ENCODE peak calls at places on chromosome 22, in five cellular contexts. One of them, this sample, is unnamed.

GRCh38 chr22:17792854-17793434 is 18.7 kb upstream of the BID start:
- DNase-seq in ovary: no peak
- DNase-seq in B cell: no peak
- DNase-seq in MCF 10A: no peak
- DNase-seq in left ventricle myocardium inferior: no peak
- DNase-seq in this sample: no peak

GRCh38 chr22:44729391-44730012 is 22.9 kb upstream of the ARHGAP8 start:
- DNase-seq in ovary: peak
- DNase-seq in B cell: no peak
- DNase-seq in MCF 10A: no peak
- DNase-seq in left ventricle myocardium inferior: peak
- DNase-seq in this sample: no peak

GRCh38 chr22:35400335-35400680 is 368 bp downstream of the MCM5 start:
- DNase-seq in ovary: no peak
- DNase-seq in B cell: no peak
- DNase-seq in MCF 10A: no peak
- DNase-seq in left ventricle myocardium inferior: no peak
- DNase-seq in this sample: no peak

GRCh38 chr22:50186789-50187523 is 1.2 kb downstream of the TRABD start:
- DNase-seq in ovary: no peak
- DNase-seq in B cell: no peak
- DNase-seq in MCF 10A: no peak
- DNase-seq in left ventricle myocardium inferior: no peak
- DNase-seq in this sample: no peak

GRCh38 chr22:43910178-43910695 is 13.4 kb upstream of the PNPLA3 start:
- DNase-seq in ovary: no peak
- DNase-seq in B cell: no peak
- DNase-seq in MCF 10A: no peak
- DNase-seq in left ventricle myocardium inferior: no peak
- DNase-seq in this sample: no peak

GRCh38 chr22:44271010-44271500 is 41.7 kb downstream of the SHISAL1 start:
- DNase-seq in ovary: no peak
- DNase-seq in B cell: no peak
- DNase-seq in MCF 10A: no peak
- DNase-seq in left ventricle myocardium inferior: no peak
- DNase-seq in this sample: no peak

GRCh38 chr22:37299969-37300509 is 17.7 kb downstream of the CYTH4 start:
- DNase-seq in ovary: no peak
- DNase-seq in B cell: no peak
- DNase-seq in MCF 10A: no peak
- DNase-seq in left ventricle myocardium inferior: no peak
- DNase-seq in this sample: no peak

GRCh38 chr22:33255781-33256180 is 197.6 kb upstream of the SYN3 start:
- DNase-seq in ovary: no peak
- DNase-seq in B cell: no peak
- DNase-seq in MCF 10A: no peak
- DNase-seq in left ventricle myocardium inferior: no peak
- DNase-seq in this sample: no peak

GRCh38 chr22:44659140-44659539 is 42.9 kb upstream of the PRR5 start:
- DNase-seq in ovary: no peak
- DNase-seq in B cell: no peak
- DNase-seq in MCF 10A: no peak
- DNase-seq in left ventricle myocardium inferior: no peak
- DNase-seq in this sample: no peak

GRCh38 chr22:39984006-39984405 is 10.7 kb upstream of the FAM83F start:
- DNase-seq in ovary: no peak
- DNase-seq in B cell: no peak
- DNase-seq in MCF 10A: peak
- DNase-seq in left ventricle myocardium inferior: no peak
- DNase-seq in this sample: no peak

GRCh38 chr22:38732251-38732815 is 23.5 kb downstream of the SUN2 start:
- DNase-seq in ovary: no peak
- DNase-seq in B cell: peak
- DNase-seq in MCF 10A: no peak
- DNase-seq in left ventricle myocardium inferior: no peak
- DNase-seq in this sample: peak

GRCh38 chr22:19169002-19169946 is 9.3 kb downstream of the SLC25A1 start:
- DNase-seq in ovary: no peak
- DNase-seq in B cell: no peak
- DNase-seq in MCF 10A: no peak
- DNase-seq in left ventricle myocardium inferior: no peak
- DNase-seq in this sample: no peak

GRCh38 chr22:38180841-38181452 is 683 bp downstream of the PLA2G6 start:
- DNase-seq in ovary: peak
- DNase-seq in B cell: no peak
- DNase-seq in MCF 10A: peak
- DNase-seq in left ventricle myocardium inferior: peak
- DNase-seq in this sample: peak

GRCh38 chr22:19110064-19110458 is 12.2 kb downstream of the DGCR2 start:
- DNase-seq in ovary: no peak
- DNase-seq in B cell: no peak
- DNase-seq in MCF 10A: no peak
- DNase-seq in left ventricle myocardium inferior: no peak
- DNase-seq in this sample: no peak

GRCh38 chr22:19942071-19942885 is 660 bp upstream of the TXNRD2 start:
- DNase-seq in ovary: no peak
- DNase-seq in B cell: no peak
- DNase-seq in MCF 10A: peak
- DNase-seq in left ventricle myocardium inferior: no peak
- DNase-seq in this sample: no peak

GRCh38 chr22:50342651-50343540 is at the start of gene PPP6R2:
- DNase-seq in ovary: peak
- DNase-seq in B cell: peak
- DNase-seq in MCF 10A: peak
- DNase-seq in left ventricle myocardium inferior: peak
- DNase-seq in this sample: peak

GRCh38 chr22:40482391-40482790 is 112.0 kb downstream of the SGSM3 start:
- DNase-seq in ovary: no peak
- DNase-seq in B cell: no peak
- DNase-seq in MCF 10A: peak
- DNase-seq in left ventricle myocardium inferior: no peak
- DNase-seq in this sample: no peak

GRCh38 chr22:32830473-32830872 is 29.0 kb downstream of the TIMP3 start:
- DNase-seq in ovary: no peak
- DNase-seq in B cell: no peak
- DNase-seq in MCF 10A: no peak
- DNase-seq in left ventricle myocardium inferior: peak
- DNase-seq in this sample: no peak

GRCh38 chr22:38705235-38706100 is at the start of gene GTPBP1:
- DNase-seq in ovary: peak
- DNase-seq in B cell: peak
- DNase-seq in MCF 10A: peak
- DNase-seq in left ventricle myocardium inferior: peak
- DNase-seq in this sample: peak

GRCh38 chr22:23859201-23859600 is 1.5 kb downstream of the SLC2A11 start:
- DNase-seq in ovary: no peak
- DNase-seq in B cell: no peak
- DNase-seq in MCF 10A: no peak
- DNase-seq in left ventricle myocardium inferior: no peak
- DNase-seq in this sample: no peak

GRCh38 chr22:23857606-23858483 is at the start of gene SLC2A11:
- DNase-seq in ovary: peak
- DNase-seq in B cell: peak
- DNase-seq in MCF 10A: peak
- DNase-seq in left ventricle myocardium inferior: peak
- DNase-seq in this sample: peak

GRCh38 chr22:23862103-23862502 is 4.4 kb downstream of the SLC2A11 start:
- DNase-seq in ovary: peak
- DNase-seq in B cell: peak
- DNase-seq in MCF 10A: peak
- DNase-seq in left ventricle myocardium inferior: no peak
- DNase-seq in this sample: peak

GRCh38 chr22:23858484-23858815 is 775 bp downstream of the SLC2A11 start:
- DNase-seq in ovary: no peak
- DNase-seq in B cell: no peak
- DNase-seq in MCF 10A: no peak
- DNase-seq in left ventricle myocardium inferior: no peak
- DNase-seq in this sample: no peak

DNA sequence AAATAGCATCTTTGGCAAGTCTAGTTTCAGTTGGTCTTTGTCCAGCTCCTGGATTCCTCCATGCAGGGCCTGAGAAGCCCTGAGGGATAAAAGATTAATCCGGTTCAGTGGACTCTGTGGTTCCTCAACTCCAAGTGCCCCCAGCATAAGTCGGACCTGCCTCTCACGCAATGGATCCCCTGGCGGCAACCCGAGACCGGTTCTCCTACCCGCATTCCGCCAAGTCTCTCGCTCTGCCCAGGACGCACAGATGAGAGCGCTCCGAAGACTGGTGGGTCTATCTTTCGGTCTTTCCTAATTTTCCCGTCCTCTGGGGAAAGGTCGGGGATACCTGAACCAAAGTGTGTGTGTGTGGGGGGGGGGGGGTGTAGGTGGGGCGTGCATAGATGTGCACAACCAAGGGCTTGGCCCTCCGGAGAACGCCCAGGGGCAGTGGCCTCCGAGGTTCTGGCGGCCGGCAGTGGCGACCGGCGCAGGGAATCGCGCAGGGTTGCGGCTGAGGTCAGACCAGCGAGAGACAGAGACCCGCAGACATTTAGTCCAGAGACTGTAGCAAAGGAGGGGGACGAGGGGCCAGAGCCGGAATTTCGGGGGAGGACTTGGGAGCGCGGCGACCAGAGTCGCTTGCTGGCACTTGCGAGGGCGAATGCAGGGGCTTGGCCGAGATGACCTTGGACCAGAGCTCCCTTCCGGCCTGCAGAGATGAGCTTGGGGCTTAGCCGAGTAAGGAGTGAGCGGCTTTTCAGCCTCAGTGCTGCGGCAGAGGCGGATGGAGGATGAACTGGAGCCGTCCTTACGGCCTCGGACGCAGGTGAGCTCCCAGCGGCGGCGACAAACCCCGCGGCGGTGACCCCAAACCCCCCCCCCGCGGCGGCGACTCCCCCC is 712 bp upstream of the SLC2A11 start:
- DNase-seq in ovary: peak
- DNase-seq in B cell: peak
- DNase-seq in MCF 10A: no peak
- DNase-seq in left ventricle myocardium inferior: no peak
- DNase-seq in this sample: no peak
- TF ChIP-seq CTCF in ovary: no peak
- TF ChIP-seq CTCF in B cell: peak
- TF ChIP-seq CTCF in MCF 10A: no peak
- TF ChIP-seq CTCF in left ventricle myocardium inferior: peak
- TF ChIP-seq CTCF in this sample: no peak

GRCh38 chr22:29838599-29838956 is 504 bp upstream of the ASCC2 start:
- DNase-seq in ovary: no peak
- DNase-seq in B cell: no peak
- DNase-seq in MCF 10A: no peak
- DNase-seq in left ventricle myocardium inferior: no peak
- DNase-seq in this sample: no peak
- TF ChIP-seq CTCF in ovary: no peak
- TF ChIP-seq CTCF in B cell: no peak
- TF ChIP-seq CTCF in MCF 10A: no peak
- TF ChIP-seq CTCF in left ventricle myocardium inferior: no peak
- TF ChIP-seq CTCF in this sample: no peak

GRCh38 chr22:46110215-46110614 is 40.1 kb upstream of the PPARA start:
- DNase-seq in ovary: no peak
- DNase-seq in B cell: no peak
- DNase-seq in MCF 10A: peak
- DNase-seq in left ventricle myocardium inferior: no peak
- DNase-seq in this sample: no peak

GRCh38 chr22:46109474-46110003 is 40.8 kb upstream of the PPARA start:
- DNase-seq in ovary: no peak
- DNase-seq in B cell: no peak
- DNase-seq in MCF 10A: no peak
- DNase-seq in left ventricle myocardium inferior: no peak
- DNase-seq in this sample: no peak

GRCh38 chr22:46107753-46108563 is 42.4 kb upstream of the PPARA start:
- DNase-seq in ovary: no peak
- DNase-seq in B cell: no peak
- DNase-seq in MCF 10A: no peak
- DNase-seq in left ventricle myocardium inferior: no peak
- DNase-seq in this sample: no peak

GRCh38 chr22:46107089-46107664 is 43.1 kb upstream of the PPARA start:
- DNase-seq in ovary: no peak
- DNase-seq in B cell: no peak
- DNase-seq in MCF 10A: peak
- DNase-seq in left ventricle myocardium inferior: no peak
- DNase-seq in this sample: no peak

GRCh38 chr22:46108564-46109473 is 41.5 kb upstream of the PPARA start:
- DNase-seq in ovary: no peak
- DNase-seq in B cell: no peak
- DNase-seq in MCF 10A: peak
- DNase-seq in left ventricle myocardium inferior: peak
- DNase-seq in this sample: no peak
- TF ChIP-seq CTCF in ovary: no peak
- TF ChIP-seq CTCF in B cell: no peak
- TF ChIP-seq CTCF in MCF 10A: peak
- TF ChIP-seq CTCF in left ventricle myocardium inferior: peak
- TF ChIP-seq CTCF in this sample: no peak

GRCh38 chr22:26581026-26581425 is 8.9 kb downstream of the TPST2 start:
- DNase-seq in ovary: no peak
- DNase-seq in B cell: no peak
- DNase-seq in MCF 10A: no peak
- DNase-seq in left ventricle myocardium inferior: no peak
- DNase-seq in this sample: no peak
- TF ChIP-seq CTCF in ovary: no peak
- TF ChIP-seq CTCF in B cell: no peak
- TF ChIP-seq CTCF in MCF 10A: no peak
- TF ChIP-seq CTCF in left ventricle myocardium inferior: no peak
- TF ChIP-seq CTCF in this sample: no peak